ENCODE peak calls at places on chromosomes 6 and 20, in six cellular contexts. X, H, M, Q, P and V are unnamed samples. For H3K4me1, the result is how much of the 10 kb centered on the place peaks cover.

GRCh38 chr20:9590189-9590588 is 75.8 kb downstream of the LAMP5 start:
- DNase-seq in X (no peak), H (no peak), M (no peak), Q (no peak), P (no peak), V (no peak)

GRCh38 chr20:59150821-59151251 is 12.8 kb upstream of the ZNF831 start:
- DNase-seq in X (no peak), H (no peak), M (no peak), Q (no peak), P (no peak), V (peak)

GRCh38 chr6:108210557-108210956 is 44.7 kb downstream of the NR2E1 start:
- DNase-seq in X (no peak), H (no peak), M (no peak), Q (no peak), P (no peak), V (no peak)

GRCh38 chr20:1827974-1828785 is 67.0 kb upstream of the SIRPA start:
- DNase-seq in X (no peak), H (no peak), M (peak), Q (peak), P (no peak), V (peak)

GRCh38 chr20:7926767-7927166 is 13.5 kb downstream of the HAO1 start:
- DNase-seq in X (no peak), H (no peak), M (no peak), Q (no peak), P (no peak), V (no peak)

GRCh38 chr6:164013480-164014208 is 599.1 kb downstream of the QKI start:
- DNase-seq in X (no peak), H (no peak), M (no peak), Q (no peak), P (no peak), V (no peak)

GRCh38 chr20:17571967-17572638 is 2.2 kb downstream of the DSTN start:
- DNase-seq in X (no peak), H (no peak), M (no peak), Q (no peak), P (no peak), V (no peak)

GRCh38 chr20:60060593-60060992 is 102.4 kb downstream of the CDH26 start:
- DNase-seq in X (no peak), H (no peak), M (peak), Q (no peak), P (no peak), V (no peak)

GRCh38 chr6:26284537-26285142 is 80.4 kb upstream of the BTN3A2 start:
- DNase-seq in X (peak), H (peak), M (peak), Q (peak), P (peak), V (peak)

GRCh38 chr20:25310921-25311728 is 63.2 kb downstream of the PYGB start:
- DNase-seq in X (peak), H (no peak), M (no peak), Q (no peak), P (no peak), V (no peak)

GRCh38 chr6:125151715-125152114 is 1.9 kb upstream of the TPD52L1 start:
- DNase-seq in X (no peak), H (no peak), M (no peak), Q (no peak), P (no peak), V (no peak)

GRCh38 chr6:8059129-8059528 is 5.1 kb downstream of the BLOC1S5 start:
- DNase-seq in X (no peak), H (no peak), M (no peak), Q (no peak), P (no peak), V (no peak)

GRCh38 chr6:107712523-107713213 is 111.4 kb downstream of the SCML4 start:
- DNase-seq in X (no peak), H (peak), M (no peak), Q (no peak), P (no peak), V (no peak)

GRCh38 chr6:10269814-10270472 is 144.9 kb downstream of the TFAP2A start:
- DNase-seq in X (no peak), H (no peak), M (no peak), Q (no peak), P (no peak), V (no peak)

GRCh38 chr6:44630125-44631028 is 242.9 kb downstream of the CDC5L start:
- DNase-seq in X (peak), H (no peak), M (no peak), Q (no peak), P (no peak), V (no peak)

GRCh38 chr6:82183642-82184282 is 63.8 kb downstream of the IBTK start:
- DNase-seq in X (no peak), H (no peak), M (no peak), Q (no peak), P (no peak), V (no peak)

GRCh38 chr6:53547815-53548496 is 3.1 kb upstream of the GCLC start:
- DNase-seq in X (peak), H (peak), M (peak), Q (peak), P (peak), V (peak)

GRCh38 chr20:35243317-35243716 is 16.8 kb downstream of the MMP24 start:
- DNase-seq in X (no peak), H (no peak), M (no peak), Q (no peak), P (no peak), V (no peak)

GRCh38 chr20:46011631-46012482 is 3.1 kb downstream of the MMP9 start:
- DNase-seq in X (peak), H (no peak), M (peak), Q (peak), P (peak), V (peak)

GRCh38 chr6:373773-374724 is 17.5 kb upstream of the IRF4 start:
- DNase-seq in X (peak), H (no peak), M (no peak), Q (no peak), P (no peak), V (no peak)

GRCh38 chr20:44897133-44897532 is 11.6 kb downstream of the YWHAB start:
- DNase-seq in X (no peak), H (no peak), M (no peak), Q (no peak), P (no peak), V (no peak)
- H3K4me1 ChIP-seq in X (under half), H (half or more), M (under half), Q (half or more), P (under half), V (half or more)

DNA sequence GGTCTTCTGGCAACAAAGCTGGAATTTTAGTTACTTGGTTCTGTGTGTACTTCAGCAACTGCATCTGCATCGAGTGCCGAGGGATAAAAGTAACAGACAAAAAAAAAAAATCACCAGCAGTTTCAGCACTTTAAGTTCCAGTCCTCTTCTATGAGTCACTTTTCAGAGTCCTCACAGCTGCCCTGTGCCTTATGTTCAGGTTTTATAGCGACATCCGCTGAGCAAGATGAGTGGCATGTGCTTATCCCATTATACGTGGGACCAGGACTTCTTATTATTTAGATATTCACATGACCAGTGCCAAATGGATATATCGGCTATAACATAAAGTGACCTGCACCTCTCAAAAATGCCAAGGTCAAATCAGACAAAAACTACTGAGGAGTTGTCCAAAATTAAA is 242.9 kb downstream of the FOXA2 start:
- DNase-seq in X (no peak), H (no peak), M (no peak), Q (no peak), P (no peak), V (no peak)
- H3K27ac ChIP-seq in X (no peak), H (no peak), M (no peak), Q (no peak), P (no peak), V (no peak)

GRCh38 chr6:90175627-90176538 is 120.8 kb downstream of the BACH2 start:
- DNase-seq in X (no peak), H (no peak), M (no peak), Q (no peak), P (no peak), V (no peak)
- H3K4me1 ChIP-seq in X (under half), H (half or more), M (under half), Q (under half), P (under half), V (under half)

DNA sequence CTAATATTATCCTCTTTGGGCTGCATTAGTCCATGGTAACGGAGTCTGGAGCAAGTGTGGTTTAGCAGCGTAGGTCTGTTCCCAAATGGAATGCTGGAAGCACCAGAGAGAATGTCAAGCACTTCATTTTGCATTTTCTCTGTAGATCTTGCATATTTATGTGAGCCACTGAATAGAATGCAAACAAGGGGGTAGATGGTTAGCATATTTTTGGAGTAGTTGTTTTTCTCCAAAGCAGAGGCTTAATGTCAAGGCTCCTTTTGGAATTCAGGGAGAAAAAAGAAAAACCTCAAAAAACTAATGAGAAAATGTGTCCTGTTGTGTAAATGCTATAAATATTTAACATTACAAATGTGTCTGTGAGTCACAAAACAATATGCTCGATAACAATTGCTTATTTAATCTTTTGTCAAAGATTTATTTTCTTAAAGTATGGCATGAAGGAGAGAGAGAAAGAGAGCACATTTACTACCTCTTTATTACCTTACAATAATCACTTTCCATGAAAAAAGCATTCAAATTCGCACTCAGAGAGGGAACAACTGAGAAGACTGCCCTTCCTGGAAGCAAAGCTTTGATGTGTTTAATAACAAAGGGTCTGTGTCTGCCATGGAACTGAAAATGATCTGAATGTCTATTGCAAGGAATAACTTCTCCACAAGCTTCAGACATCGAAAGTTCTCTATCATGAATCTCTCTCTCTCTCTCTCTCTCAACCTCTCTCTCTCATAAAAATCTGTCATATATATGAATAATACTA is 308.8 kb downstream of the HDGFL1 start:
- DNase-seq in X (no peak), H (no peak), M (no peak), Q (no peak), P (no peak), V (no peak)
- H3K27ac ChIP-seq in X (no peak), H (no peak), M (no peak), Q (no peak), P (no peak), V (no peak)

DNA sequence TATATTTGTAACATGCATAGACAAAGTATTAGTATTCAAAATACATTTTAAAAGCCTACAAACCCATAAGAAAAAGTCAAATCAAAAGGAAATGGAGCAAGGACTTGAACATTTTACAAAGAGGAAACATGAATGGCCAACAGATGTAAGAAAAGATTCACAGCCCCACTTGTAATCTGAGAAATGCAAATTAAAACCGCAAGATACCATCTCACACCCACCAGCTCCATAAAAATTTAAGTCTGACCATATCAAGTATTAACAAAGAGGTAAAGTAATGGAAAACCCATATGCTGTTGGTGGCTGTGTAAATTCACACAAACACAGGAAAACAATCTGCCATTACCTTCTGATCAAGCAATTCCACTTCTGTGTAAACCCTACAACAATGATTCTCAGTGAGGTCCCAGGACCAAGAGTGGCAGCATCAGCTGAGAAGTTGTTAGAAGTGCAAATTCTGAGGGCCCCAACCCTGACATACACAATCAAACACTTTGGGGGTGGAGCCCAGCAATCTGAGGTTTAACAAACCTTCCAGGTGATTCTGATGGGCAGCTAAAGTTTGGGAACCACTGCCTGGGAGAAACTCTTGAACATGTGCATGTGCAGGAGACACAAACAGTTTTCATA is 30.9 kb downstream of the BCL2L1 start:
- DNase-seq in X (no peak), H (no peak), M (no peak), Q (no peak), P (no peak), V (no peak)
- H3K4me1 ChIP-seq in X (under half), H (under half), M (under half), Q (half or more), P (under half), V (half or more)

DNA sequence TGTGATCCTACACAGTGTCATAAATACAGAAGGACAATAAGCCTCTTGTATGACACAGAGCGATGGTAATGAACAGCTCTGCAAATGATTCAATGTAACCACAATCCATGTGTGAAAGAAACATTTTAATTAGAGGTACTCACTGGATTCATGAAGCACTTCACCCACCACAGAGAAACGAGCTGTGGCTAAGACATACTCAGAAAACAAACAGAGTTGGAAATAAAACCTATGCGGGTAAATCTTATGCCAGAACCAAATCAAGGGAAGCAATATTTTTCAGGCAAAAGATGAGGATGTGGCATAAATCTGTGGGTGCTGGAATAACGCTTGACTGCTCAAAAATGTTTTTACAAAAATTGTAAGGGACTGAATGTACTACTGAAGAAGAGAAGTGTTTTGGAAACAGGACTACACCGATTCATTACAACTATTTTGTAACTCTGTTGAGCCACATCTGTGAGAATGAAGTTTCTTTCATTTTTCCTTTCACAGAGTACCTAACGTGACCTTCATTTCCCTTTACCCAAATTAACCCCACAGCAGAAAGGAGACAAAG is 112.1 kb downstream of the WDR27 start:
- DNase-seq in X (no peak), H (no peak), M (no peak), Q (no peak), P (no peak), V (no peak)
- H3K27ac ChIP-seq in X (no peak), H (peak), M (no peak), Q (no peak), P (no peak), V (no peak)

GRCh38 chr20:49351775-49352174 is 73.9 kb upstream of the ZNFX1 start:
- DNase-seq in X (no peak), H (no peak), M (no peak), Q (no peak), P (no peak), V (no peak)
- H3K4me1 ChIP-seq in X (under half), H (under half), M (under half), Q (under half), P (under half), V (under half)

DNA sequence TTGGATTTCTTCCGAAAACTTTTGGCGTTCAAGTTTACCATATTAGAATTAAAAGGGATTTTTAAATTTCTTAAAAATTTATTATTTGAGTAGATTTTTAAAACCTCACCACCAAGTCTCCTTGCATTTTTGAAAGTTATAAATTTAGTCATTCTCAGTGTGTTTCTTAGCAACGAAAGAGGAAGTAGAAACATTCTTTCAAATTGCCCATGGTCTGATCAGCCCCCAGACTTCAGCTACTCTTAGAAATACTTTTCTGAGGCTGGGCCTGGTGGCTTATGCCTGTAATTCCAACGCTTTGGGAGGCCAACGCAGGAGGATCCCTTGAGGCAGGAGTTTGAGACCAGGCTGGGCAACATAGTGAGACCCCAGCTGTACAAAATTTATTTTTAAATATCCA is 15.1 kb upstream of the RTF2 start:
- DNase-seq in X (no peak), H (no peak), M (no peak), Q (no peak), P (no peak), V (no peak)
- H3K27ac ChIP-seq in X (no peak), H (no peak), M (no peak), Q (no peak), P (no peak), V (no peak)